ENCODE peak calls at places on chromosomes 2 and 18, in eight cellular contexts. One of them, this sample, is unnamed.

GRCh38 chr2:142716463-142717242 is 160.8 kb upstream of the KYNU start:
- DNase-seq in GM23338: peak; percentile 74
- DNase-seq in HFFc6: no peak
- DNase-seq in neural progenitor cell: peak; percentile 73
- DNase-seq in fibroblast of mammary gland: peak; percentile 34
- DNase-seq in A549: no peak
- DNase-seq in PC-9: no peak
- DNase-seq in GM13976: no peak
- DNase-seq in this sample: no peak

GRCh38 chr2:217142649-217143266 is 282.9 kb upstream of the TNP1 start:
- DNase-seq in GM23338: peak; percentile 75
- DNase-seq in HFFc6: peak; percentile 8
- DNase-seq in neural progenitor cell: peak; percentile 41
- DNase-seq in fibroblast of mammary gland: peak; percentile 47
- DNase-seq in A549: peak; percentile 26
- DNase-seq in PC-9: no peak
- DNase-seq in GM13976: no peak
- DNase-seq in this sample: peak; percentile 32

GRCh38 chr2:170271340-170271739 is 93.4 kb downstream of the MYO3B start:
- DNase-seq in GM23338: no peak
- DNase-seq in HFFc6: no peak
- DNase-seq in neural progenitor cell: no peak
- DNase-seq in fibroblast of mammary gland: no peak
- DNase-seq in A549: no peak
- DNase-seq in PC-9: no peak
- DNase-seq in GM13976: no peak
- DNase-seq in this sample: no peak

GRCh38 chr2:202158796-202159195 is 79.6 kb downstream of the SUMO1 start:
- DNase-seq in GM23338: no peak
- DNase-seq in HFFc6: peak; percentile 16
- DNase-seq in neural progenitor cell: no peak
- DNase-seq in fibroblast of mammary gland: peak; percentile 36
- DNase-seq in A549: peak; percentile 39
- DNase-seq in PC-9: no peak
- DNase-seq in GM13976: no peak
- DNase-seq in this sample: no peak

GRCh38 chr18:70431203-70431624 is 142.4 kb downstream of the SOCS6 start:
- DNase-seq in GM23338: no peak
- DNase-seq in HFFc6: peak; percentile 59
- DNase-seq in neural progenitor cell: no peak
- DNase-seq in fibroblast of mammary gland: peak; percentile 78
- DNase-seq in A549: peak; percentile 98
- DNase-seq in PC-9: peak; percentile 61
- DNase-seq in GM13976: no peak
- DNase-seq in this sample: no peak

GRCh38 chr2:229089806-229090205 is 181.3 kb downstream of the PID1 start:
- DNase-seq in GM23338: no peak
- DNase-seq in HFFc6: no peak
- DNase-seq in neural progenitor cell: no peak
- DNase-seq in fibroblast of mammary gland: peak; percentile 61
- DNase-seq in A549: no peak
- DNase-seq in PC-9: no peak
- DNase-seq in GM13976: no peak
- DNase-seq in this sample: no peak

GRCh38 chr2:8073928-8074327 is 607.9 kb upstream of the ID2 start:
- DNase-seq in GM23338: no peak
- DNase-seq in HFFc6: no peak
- DNase-seq in neural progenitor cell: no peak
- DNase-seq in fibroblast of mammary gland: no peak
- DNase-seq in A549: no peak
- DNase-seq in PC-9: no peak
- DNase-seq in GM13976: no peak
- DNase-seq in this sample: no peak

GRCh38 chr2:188142636-188143035 is 149.0 kb upstream of the GULP1 start:
- DNase-seq in GM23338: no peak
- DNase-seq in HFFc6: peak; percentile 54
- DNase-seq in neural progenitor cell: no peak
- DNase-seq in fibroblast of mammary gland: peak; percentile 56
- DNase-seq in A549: peak; percentile 41
- DNase-seq in PC-9: no peak
- DNase-seq in GM13976: no peak
- DNase-seq in this sample: no peak

GRCh38 chr2:70608373-70608772 is 54.7 kb upstream of the TGFA start:
- DNase-seq in GM23338: no peak
- DNase-seq in HFFc6: no peak
- DNase-seq in neural progenitor cell: no peak
- DNase-seq in fibroblast of mammary gland: no peak
- DNase-seq in A549: no peak
- DNase-seq in PC-9: no peak
- DNase-seq in GM13976: no peak
- DNase-seq in this sample: no peak

GRCh38 chr2:84995826-84996225 is 24.9 kb downstream of the KCMF1 start:
- DNase-seq in GM23338: no peak
- DNase-seq in HFFc6: no peak
- DNase-seq in neural progenitor cell: no peak
- DNase-seq in fibroblast of mammary gland: no peak
- DNase-seq in A549: no peak
- DNase-seq in PC-9: no peak
- DNase-seq in GM13976: no peak
- DNase-seq in this sample: no peak

GRCh38 chr2:109247812-109248211 is 118.8 kb downstream of the SH3RF3 start:
- DNase-seq in GM23338: no peak
- DNase-seq in HFFc6: no peak
- DNase-seq in neural progenitor cell: no peak
- DNase-seq in fibroblast of mammary gland: peak; percentile 61
- DNase-seq in A549: no peak
- DNase-seq in PC-9: no peak
- DNase-seq in GM13976: no peak
- DNase-seq in this sample: no peak

GRCh38 chr2:109248590-109248989 is 119.6 kb downstream of the SH3RF3 start:
- DNase-seq in GM23338: no peak
- DNase-seq in HFFc6: no peak
- DNase-seq in neural progenitor cell: no peak
- DNase-seq in fibroblast of mammary gland: no peak
- DNase-seq in A549: no peak
- DNase-seq in PC-9: no peak
- DNase-seq in GM13976: no peak
- DNase-seq in this sample: no peak

GRCh38 chr2:109246176-109246575 is 117.2 kb downstream of the SH3RF3 start:
- DNase-seq in GM23338: no peak
- DNase-seq in HFFc6: no peak
- DNase-seq in neural progenitor cell: no peak
- DNase-seq in fibroblast of mammary gland: no peak
- DNase-seq in A549: no peak
- DNase-seq in PC-9: no peak
- DNase-seq in GM13976: no peak
- DNase-seq in this sample: no peak

GRCh38 chr2:109246616-109247015 is 117.6 kb downstream of the SH3RF3 start:
- DNase-seq in GM23338: no peak
- DNase-seq in HFFc6: no peak
- DNase-seq in neural progenitor cell: no peak
- DNase-seq in fibroblast of mammary gland: no peak
- DNase-seq in A549: no peak
- DNase-seq in PC-9: no peak
- DNase-seq in GM13976: no peak
- DNase-seq in this sample: no peak

GRCh38 chr2:109247340-109247739 is 118.3 kb downstream of the SH3RF3 start:
- DNase-seq in GM23338: no peak
- DNase-seq in HFFc6: no peak
- DNase-seq in neural progenitor cell: no peak
- DNase-seq in fibroblast of mammary gland: no peak
- DNase-seq in A549: no peak
- DNase-seq in PC-9: no peak
- DNase-seq in GM13976: no peak
- DNase-seq in this sample: no peak
- TF ChIP-seq CTCF in GM23338: no peak
- TF ChIP-seq CTCF in HFFc6: no peak
- TF ChIP-seq CTCF in neural progenitor cell: no peak
- TF ChIP-seq CTCF in fibroblast of mammary gland: no peak
- TF ChIP-seq CTCF in A549: no peak
- TF ChIP-seq CTCF in PC-9: no peak
- TF ChIP-seq CTCF in GM13976: no peak
- TF ChIP-seq CTCF in this sample: no peak

GRCh38 chr18:63022429-63023022 is 297.0 kb downstream of the BCL2 start:
- DNase-seq in GM23338: peak; percentile 78
- DNase-seq in HFFc6: no peak
- DNase-seq in neural progenitor cell: peak; percentile 59
- DNase-seq in fibroblast of mammary gland: no peak
- DNase-seq in A549: no peak
- DNase-seq in PC-9: no peak
- DNase-seq in GM13976: no peak
- DNase-seq in this sample: peak; percentile 36
- TF ChIP-seq CTCF in GM23338: peak; percentile 90
- TF ChIP-seq CTCF in HFFc6: peak; percentile 68
- TF ChIP-seq CTCF in neural progenitor cell: peak; percentile 73
- TF ChIP-seq CTCF in fibroblast of mammary gland: peak; percentile 27
- TF ChIP-seq CTCF in A549: no peak
- TF ChIP-seq CTCF in PC-9: peak; percentile 42
- TF ChIP-seq CTCF in GM13976: no peak
- TF ChIP-seq CTCF in this sample: peak; percentile 61

GRCh38 chr2:135782231-135782630 is 40.6 kb downstream of the UBXN4 start:
- DNase-seq in GM23338: no peak
- DNase-seq in HFFc6: no peak
- DNase-seq in neural progenitor cell: no peak
- DNase-seq in fibroblast of mammary gland: no peak
- DNase-seq in A549: no peak
- DNase-seq in PC-9: no peak
- DNase-seq in GM13976: no peak
- DNase-seq in this sample: no peak

GRCh38 chr2:135790423-135790822 is 46.6 kb downstream of the LCT start:
- DNase-seq in GM23338: no peak
- DNase-seq in HFFc6: no peak
- DNase-seq in neural progenitor cell: no peak
- DNase-seq in fibroblast of mammary gland: no peak
- DNase-seq in A549: no peak
- DNase-seq in PC-9: no peak
- DNase-seq in GM13976: no peak
- DNase-seq in this sample: no peak

GRCh38 chr2:135783416-135783815 is 41.8 kb downstream of the UBXN4 start:
- DNase-seq in GM23338: no peak
- DNase-seq in HFFc6: no peak
- DNase-seq in neural progenitor cell: no peak
- DNase-seq in fibroblast of mammary gland: no peak
- DNase-seq in A549: no peak
- DNase-seq in PC-9: no peak
- DNase-seq in GM13976: no peak
- DNase-seq in this sample: no peak

DNA sequence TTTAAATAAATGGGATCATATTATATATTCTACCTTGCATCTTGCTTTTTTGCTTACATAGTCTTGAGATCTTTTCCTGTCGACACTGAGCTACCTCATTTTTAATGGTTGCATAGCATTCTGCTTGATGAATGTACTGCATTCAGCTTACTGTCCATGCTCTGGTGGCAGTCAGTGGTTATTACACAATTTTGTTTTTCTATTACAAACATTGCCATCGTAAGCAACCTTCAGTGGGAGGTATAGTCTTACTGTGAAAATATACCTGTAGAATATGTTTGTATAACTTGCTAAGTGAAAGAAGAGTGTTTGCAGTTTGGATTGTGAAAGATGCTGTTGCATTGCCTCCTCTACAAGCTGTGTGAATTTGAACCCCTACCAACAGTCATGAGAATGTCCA is 43.4 kb downstream of the UBXN4 start:
- DNase-seq in GM23338: no peak
- DNase-seq in HFFc6: no peak
- DNase-seq in neural progenitor cell: no peak
- DNase-seq in fibroblast of mammary gland: no peak
- DNase-seq in A549: no peak
- DNase-seq in PC-9: no peak
- DNase-seq in GM13976: no peak
- DNase-seq in this sample: no peak
- TF ChIP-seq CTCF in GM23338: peak; percentile 24
- TF ChIP-seq CTCF in HFFc6: peak; percentile 57
- TF ChIP-seq CTCF in neural progenitor cell: no peak
- TF ChIP-seq CTCF in fibroblast of mammary gland: peak; percentile 23
- TF ChIP-seq CTCF in A549: no peak
- TF ChIP-seq CTCF in PC-9: peak; percentile 22
- TF ChIP-seq CTCF in GM13976: no peak
- TF ChIP-seq CTCF in this sample: peak; percentile 50

GRCh38 chr2:235418918-235419317 is 74.9 kb upstream of the AGAP1 start:
- DNase-seq in GM23338: no peak
- DNase-seq in HFFc6: no peak
- DNase-seq in neural progenitor cell: no peak
- DNase-seq in fibroblast of mammary gland: peak; percentile 60
- DNase-seq in A549: no peak
- DNase-seq in PC-9: no peak
- DNase-seq in GM13976: no peak
- DNase-seq in this sample: no peak
- TF ChIP-seq CTCF in GM23338: no peak
- TF ChIP-seq CTCF in HFFc6: no peak
- TF ChIP-seq CTCF in neural progenitor cell: no peak
- TF ChIP-seq CTCF in fibroblast of mammary gland: peak; percentile 10
- TF ChIP-seq CTCF in A549: no peak
- TF ChIP-seq CTCF in PC-9: no peak
- TF ChIP-seq CTCF in GM13976: no peak
- TF ChIP-seq CTCF in this sample: no peak

GRCh38 chr18:11891737-11892136 is 16.4 kb downstream of the MPPE1 start:
- DNase-seq in GM23338: no peak
- DNase-seq in HFFc6: no peak
- DNase-seq in neural progenitor cell: no peak
- DNase-seq in fibroblast of mammary gland: no peak
- DNase-seq in A549: no peak
- DNase-seq in PC-9: no peak
- DNase-seq in GM13976: no peak
- DNase-seq in this sample: no peak
- TF ChIP-seq CTCF in GM23338: no peak
- TF ChIP-seq CTCF in HFFc6: no peak
- TF ChIP-seq CTCF in neural progenitor cell: no peak
- TF ChIP-seq CTCF in fibroblast of mammary gland: no peak
- TF ChIP-seq CTCF in A549: no peak
- TF ChIP-seq CTCF in PC-9: no peak
- TF ChIP-seq CTCF in GM13976: no peak
- TF ChIP-seq CTCF in this sample: no peak

GRCh38 chr2:10914272-10914693 is 2.5 kb downstream of the KCNF1 start:
- DNase-seq in GM23338: peak; percentile 86
- DNase-seq in HFFc6: peak; percentile 8
- DNase-seq in neural progenitor cell: peak; percentile 63
- DNase-seq in fibroblast of mammary gland: no peak
- DNase-seq in A549: peak; percentile 57
- DNase-seq in PC-9: no peak
- DNase-seq in GM13976: no peak
- DNase-seq in this sample: no peak
- TF ChIP-seq CTCF in GM23338: peak; percentile 58
- TF ChIP-seq CTCF in HFFc6: peak; percentile 69
- TF ChIP-seq CTCF in neural progenitor cell: peak; percentile 52
- TF ChIP-seq CTCF in fibroblast of mammary gland: peak; percentile 17
- TF ChIP-seq CTCF in A549: peak; percentile 29
- TF ChIP-seq CTCF in PC-9: peak; percentile 53
- TF ChIP-seq CTCF in GM13976: no peak
- TF ChIP-seq CTCF in this sample: peak; percentile 42